ENCODE peak calls at places on chromosomes 11 and 22, in six cellular contexts. C is right lobe of liver, R is NCI-H82, J is putamen, U is posterior vena cava, S is lower lobe of right lung. P is an unnamed sample.

GRCh38 chr11:115677190-115677589 is 173.0 kb upstream of the CADM1 start:
- DNase-seq in C (no peak), R (peak), J (no peak), U (no peak), S (no peak), P (no peak)

GRCh38 chr11:1050581-1051355 is 14.2 kb upstream of the MUC6 start:
- DNase-seq in C (peak), R (peak), J (peak), U (peak), S (peak), P (peak)

GRCh38 chr22:20857247-20857643 is 1.4 kb downstream of the PI4KA start:
- DNase-seq in C (no peak), R (no peak), J (no peak), U (peak), S (no peak), P (no peak)

GRCh38 chr11:131375421-131375820 is 5.0 kb downstream of the NTM start:
- DNase-seq in C (no peak), R (peak), J (no peak), U (no peak), S (no peak), P (no peak)

GRCh38 chr11:12889243-12889642 is 119.9 kb upstream of the RASSF10 start:
- DNase-seq in C (no peak), R (no peak), J (no peak), U (no peak), S (peak), P (no peak)

GRCh38 chr22:37636186-37636948 is 3.1 kb upstream of the SH3BP1 start:
- DNase-seq in C (no peak), R (no peak), J (no peak), U (no peak), S (no peak), P (no peak)

GRCh38 chr11:115616941-115617340 is 112.7 kb upstream of the CADM1 start:
- DNase-seq in C (no peak), R (no peak), J (no peak), U (peak), S (no peak), P (no peak)

GRCh38 chr11:93655581-93656255 is 5.8 kb upstream of the CEP295 start:
- DNase-seq in C (no peak), R (no peak), J (no peak), U (no peak), S (no peak), P (no peak)

GRCh38 chr22:35632902-35633301 is 15.3 kb upstream of the APOL6 start:
- DNase-seq in C (no peak), R (no peak), J (no peak), U (no peak), S (no peak), P (no peak)

GRCh38 chr22:28414017-28414416 is 265.6 kb downstream of the TTC28 start:
- DNase-seq in C (no peak), R (no peak), J (no peak), U (no peak), S (no peak), P (no peak)

GRCh38 chr11:11244470-11245080 is 108.5 kb downstream of the CSNK2A3 start:
- DNase-seq in C (no peak), R (no peak), J (no peak), U (no peak), S (no peak), P (no peak)

GRCh38 chr11:125348704-125349635 is 147.1 kb downstream of the FEZ1 start:
- DNase-seq in C (peak), R (peak), J (peak), U (peak), S (peak), P (peak)

GRCh38 chr22:23292453-23293350 is 112.4 kb downstream of the BCR start:
- DNase-seq in C (no peak), R (no peak), J (no peak), U (no peak), S (no peak), P (no peak)

GRCh38 chr11:7690648-7691047 is 15.6 kb downstream of the OVCH2 start:
- DNase-seq in C (no peak), R (no peak), J (no peak), U (no peak), S (no peak), P (no peak)

GRCh38 chr11:131763193-131763890 is 392.9 kb downstream of the NTM start:
- DNase-seq in C (no peak), R (no peak), J (peak), U (no peak), S (no peak), P (no peak)

GRCh38 chr11:106463796-106464201 is 386.3 kb downstream of the AASDHPPT start:
- DNase-seq in C (no peak), R (peak), J (no peak), U (no peak), S (no peak), P (no peak)